ENCODE peak calls at places on chromosomes 12 and 14, in six cellular contexts. T, R, C, U, Y and D are unnamed samples.

GRCh38 chr14:54366726-54367707 is 29.8 kb upstream of the CDKN3 start:
- DNase-seq in R (peak), U (peak), C (peak), Y (no peak), T (peak), D (no peak)

GRCh38 chr14:64719601-64720000 is 15.4 kb downstream of the PLEKHG3 start:
- DNase-seq in Y (no peak), C (no peak), R (no peak), T (no peak), U (no peak), D (no peak)

GRCh38 chr12:19110541-19110940 is 19.0 kb upstream of the PLEKHA5 start:
- DNase-seq in C (peak), U (no peak), T (no peak), R (no peak), Y (no peak), D (no peak)

GRCh38 chr12:59698599-59698998 is 102.8 kb downstream of the SLC16A7 start:
- DNase-seq in R (no peak), C (peak), U (no peak), Y (no peak), T (no peak), D (no peak)

GRCh38 chr12:17062296-17063061 is 456.5 kb upstream of the LMO3 start:
- DNase-seq in C (no peak), T (no peak), R (no peak), Y (no peak), U (no peak), D (no peak)

GRCh38 chr14:20548414-20549158 is 12.3 kb downstream of the RNASE9 start:
- DNase-seq in T (no peak), C (no peak), Y (no peak), U (no peak), R (no peak), D (no peak)

GRCh38 chr14:20476795-20477194 is 7.6 kb downstream of the PNP start:
- DNase-seq in U (no peak), R (no peak), T (no peak), Y (no peak), C (no peak), D (no peak)

GRCh38 chr12:114508529-114509129 is 102.7 kb upstream of the TBX5 start:
- DNase-seq in R (peak), T (peak), U (peak), Y (peak), C (peak), D (peak)

GRCh38 chr12:92735131-92735721 is 32.4 kb downstream of the PLEKHG7 start:
- DNase-seq in U (no peak), Y (no peak), T (peak), R (no peak), C (peak), D (no peak)

GRCh38 chr12:90065301-90065801 is 356.7 kb upstream of the ATP2B1 start:
- DNase-seq in R (no peak), C (no peak), U (no peak), T (no peak), Y (no peak), D (no peak)

GRCh38 chr12:109432842-109433304 is 44.2 kb downstream of the KCTD10 start:
- DNase-seq in U (peak), R (peak), T (peak), C (peak), Y (peak), D (peak)

GRCh38 chr12:68510394-68510793 is 100.3 kb upstream of the RAP1B start:
- DNase-seq in C (no peak), Y (no peak), R (no peak), T (no peak), U (no peak), D (no peak)

GRCh38 chr14:96380735-96381134 is 11.2 kb upstream of the AK7 start:
- DNase-seq in T (no peak), C (no peak), Y (no peak), R (no peak), U (no peak), D (no peak)

GRCh38 chr14:69464379-69464778 is 20.1 kb upstream of the PLEKHD1 start:
- DNase-seq in Y (no peak), C (peak), R (no peak), U (no peak), T (no peak), D (no peak)

GRCh38 chr12:131454418-131455217 is 256.3 kb upstream of the SFSWAP start:
- DNase-seq in T (peak), R (peak), U (peak), C (no peak), Y (peak), D (peak)

GRCh38 chr12:70812124-70812523 is 108.4 kb downstream of the PTPRR start:
- DNase-seq in C (no peak), R (no peak), U (no peak), T (no peak), Y (no peak), D (no peak)

GRCh38 chr12:5773550-5773949 is 171.5 kb downstream of the ANO2 start:
- DNase-seq in U (no peak), T (no peak), Y (no peak), C (no peak), R (no peak), D (no peak)

GRCh38 chr14:31243860-31244259 is 36.3 kb upstream of the HECTD1 start:
- DNase-seq in C (no peak), Y (no peak), T (no peak), U (peak), R (peak), D (no peak)

GRCh38 chr14:62711351-62712023 is 333.8 kb downstream of the KCNH5 start:
- DNase-seq in T (peak), C (no peak), U (no peak), Y (no peak), R (no peak), D (no peak)

GRCh38 chr14:68822964-68823363 is 30.1 kb upstream of the ZFP36L1 start:
- DNase-seq in R (no peak), C (no peak), U (no peak), Y (no peak), T (no peak), D (no peak)

GRCh38 chr14:64113279-64113678 is 180.9 kb downstream of the ESR2 start:
- DNase-seq in T (no peak), C (no peak), U (no peak), R (peak), Y (no peak), D (no peak)

GRCh38 chr14:96090441-96091148 is 51.4 kb downstream of the C14orf132 start:
- DNase-seq in T (no peak), U (no peak), Y (no peak), C (peak), R (no peak), D (no peak)

GRCh38 chr12:64323006-64323405 is 67.6 kb downstream of the C12orf56 start:
- DNase-seq in C (no peak), T (no peak), Y (no peak), R (no peak), U (no peak), D (no peak)